ENCODE peak calls at places on chromosomes 12 and 14, in ten cellular contexts. O is WTC11; X is activated naive CD8-positive, alpha-beta T cell treated with anti-CD3 and anti-CD28 coated beads, Interleukin-2, amount 50 U/mL, for 24 hours; K is left lobe of liver; W is mucosa of descending colon; D is stimulated activated naive B cell treated with anti-CD40 and anti-IgM and Interleukin-4, amounts not matched to agents 10 μg/mL and 1 μg/mL and 100 μg/mL, for 72 hours; R is pancreas; L is T-cell; Q is A549; N is PC-3. U is an unnamed sample.

GRCh38 chr14:69014829-69015259 is 35.7 kb upstream of the ACTN1 start:
- ATAC-seq in O (no peak), X (no peak), K (no peak), W (no peak), D (no peak), R (peak; percentile 57), L (no peak), Q (peak; percentile 7), N (peak; percentile 39), U (no peak)

GRCh38 chr12:124852329-124852831 is 11.3 kb downstream of the SCARB1 start:
- ATAC-seq in O (no peak), X (no peak), K (peak; percentile 60), W (peak; percentile 86), D (no peak), R (peak; percentile 78), L (no peak), Q (peak; percentile 30), N (no peak), U (peak; percentile 53)

GRCh38 chr12:124884587-124885438 is 21.1 kb upstream of the SCARB1 start:
- ATAC-seq in O (peak; percentile 68), X (no peak), K (peak; percentile 51), W (peak; percentile 94), D (peak; percentile 91), R (peak; percentile 72), L (no peak), Q (peak; percentile 50), N (no peak), U (no peak)

GRCh38 chr14:34926552-34926951 is 51.4 kb upstream of the BAZ1A start:
- ATAC-seq in O (no peak), X (no peak), K (no peak), W (no peak), D (no peak), R (no peak), L (no peak), Q (no peak), N (no peak), U (no peak)

GRCh38 chr12:132066345-132066685 is 77.8 kb downstream of the DDX51 start:
- ATAC-seq in O (no peak), X (peak; percentile 77), K (no peak), W (no peak), D (peak; percentile 66), R (no peak), L (peak; percentile 58), Q (no peak), N (no peak), U (no peak)

GRCh38 chr12:4152145-4152795 is 121.3 kb upstream of the CCND2 start:
- ATAC-seq in O (no peak), X (no peak), K (no peak), W (no peak), D (peak; percentile 11), R (no peak), L (peak; percentile 34), Q (no peak), N (no peak), U (no peak)

GRCh38 chr14:94395306-94395899 is 7.0 kb upstream of the SERPINA1 start:
- ATAC-seq in O (no peak), X (no peak), K (peak; percentile 15), W (no peak), D (no peak), R (peak; percentile 3), L (no peak), Q (no peak), N (no peak), U (no peak)

GRCh38 chr14:40987481-40987880 is 619.2 kb upstream of the LRFN5 start:
- ATAC-seq in O (no peak), X (no peak), K (no peak), W (no peak), D (no peak), R (no peak), L (no peak), Q (no peak), N (peak; percentile 80), U (no peak)

GRCh38 chr12:14373202-14373601 is 7.7 kb downstream of the ATF7IP start:
- ATAC-seq in O (no peak), X (peak; percentile 50), K (no peak), W (peak; percentile 68), D (no peak), R (no peak), L (no peak), Q (no peak), N (peak; percentile 86), U (no peak)

GRCh38 chr14:92683041-92683440 is 65.4 kb downstream of the LGMN start:
- ATAC-seq in O (no peak), X (no peak), K (no peak), W (no peak), D (no peak), R (no peak), L (no peak), Q (no peak), N (no peak), U (no peak)

GRCh38 chr14:94562941-94563883 is 2.0 kb downstream of the SERPINA4 start:
- ATAC-seq in O (no peak), X (no peak), K (no peak), W (no peak), D (no peak), R (peak; percentile 76), L (no peak), Q (no peak), N (no peak), U (no peak)

GRCh38 chr12:93653712-93654111 is 23.5 kb upstream of the CRADD start:
- ATAC-seq in O (no peak), X (no peak), K (no peak), W (no peak), D (no peak), R (no peak), L (no peak), Q (no peak), N (no peak), U (no peak)